ENCODE peak calls at places on chromosome 3, in nine cellular contexts. Q, U, D, H, S, V, X, I and R are unnamed samples.

GRCh38 chr3:157065201-157065600 is 94.7 kb downstream of the CCNL1 start:
- DNase-seq in X (no peak), H (no peak), U (no peak), S (no peak), D (no peak), V (no peak), I (no peak), Q (no peak), R (no peak)

GRCh38 chr3:64111083-64111482 is 87.8 kb upstream of the PSMD6 start:
- DNase-seq in D (no peak), U (no peak), H (no peak), X (no peak), V (no peak), I (no peak), Q (no peak), S (no peak), R (no peak)

GRCh38 chr3:110625126-110625798 is 446.4 kb upstream of the NECTIN3 start:
- DNase-seq in H (no peak), X (no peak), S (peak), D (peak), Q (peak), U (no peak), V (no peak), I (no peak), R (no peak)

GRCh38 chr3:39637807-39638206 is 170.3 kb downstream of the MOBP start:
- DNase-seq in H (no peak), V (no peak), X (peak), Q (peak), S (no peak), D (peak), I (peak), U (no peak), R (peak)

GRCh38 chr3:149243540-149243939 is 21.9 kb upstream of the CP start:
- DNase-seq in H (no peak), V (no peak), X (no peak), U (no peak), I (no peak), S (no peak), D (no peak), Q (no peak), R (no peak)

GRCh38 chr3:78941587-78941986 is 826.2 kb downstream of the ROBO1 start:
- DNase-seq in I (peak), X (peak), Q (peak), D (peak), H (no peak), U (no peak), S (no peak), V (no peak), R (no peak)

GRCh38 chr3:179266701-179267211 is 15.8 kb upstream of the KCNMB3 start:
- DNase-seq in S (no peak), I (no peak), V (no peak), Q (no peak), U (no peak), X (no peak), H (no peak), D (no peak), R (peak)

GRCh38 chr3:11622846-11623550 is 20.7 kb downstream of the VGLL4 start:
- DNase-seq in I (no peak), X (no peak), Q (no peak), D (no peak), H (no peak), U (no peak), V (no peak), S (no peak), R (no peak)

GRCh38 chr3:16011376-16011775 is 163.1 kb upstream of the GALNT15 start:
- DNase-seq in X (no peak), S (no peak), D (no peak), V (no peak), H (no peak), I (no peak), Q (no peak), U (no peak), R (no peak)

GRCh38 chr3:135966349-135966695 is 794 bp downstream of the PPP2R3A start:
- DNase-seq in Q (peak), V (no peak), D (peak), H (no peak), U (peak), I (peak), X (no peak), S (peak), R (no peak)

GRCh38 chr3:157029365-157029790 is 130.6 kb downstream of the CCNL1 start:
- DNase-seq in X (no peak), Q (no peak), H (no peak), D (no peak), U (no peak), S (no peak), V (no peak), I (no peak), R (peak)

GRCh38 chr3:124965413-124965812 is 30.9 kb upstream of the MUC13 start:
- DNase-seq in Q (peak), V (no peak), D (no peak), I (no peak), S (no peak), H (no peak), U (no peak), X (no peak), R (no peak)

GRCh38 chr3:98398513-98398912 is 8.0 kb downstream of the OR5K3 start:
- DNase-seq in Q (no peak), U (no peak), S (no peak), H (no peak), D (no peak), I (no peak), V (no peak), X (no peak), R (no peak)

GRCh38 chr3:137770066-137770805 is 6.1 kb downstream of the SOX14 start:
- DNase-seq in X (no peak), S (no peak), H (no peak), D (no peak), U (no peak), Q (no peak), V (no peak), I (no peak), R (no peak)

GRCh38 chr3:176663819-176664218 is 533.5 kb downstream of the TBL1XR1 start:
- DNase-seq in I (peak), V (no peak), S (peak), X (peak), Q (peak), U (no peak), D (peak), H (no peak), R (peak)

GRCh38 chr3:12722205-12722604 is 36.9 kb downstream of the TMEM40 start:
- DNase-seq in V (no peak), D (no peak), U (no peak), X (no peak), S (no peak), H (no peak), I (no peak), Q (no peak), R (no peak)

GRCh38 chr3:160454995-160455394 is 5.4 kb upstream of the TRIM59 start:
- DNase-seq in U (no peak), Q (no peak), H (no peak), I (no peak), X (no peak), S (no peak), V (no peak), D (no peak), R (no peak)

GRCh38 chr3:50289130-50289529 is 3.1 kb downstream of the IFRD2 start:
- DNase-seq in I (no peak), U (no peak), S (no peak), X (no peak), D (no peak), V (no peak), H (no peak), Q (no peak), R (no peak)

GRCh38 chr3:40167958-40168357 is 141.5 kb upstream of the EIF1B start:
- DNase-seq in D (no peak), X (no peak), H (no peak), I (no peak), S (no peak), U (no peak), Q (no peak), V (no peak), R (no peak)

GRCh38 chr3:138717348-138717747 is 108.8 kb downstream of the FAIM start:
- DNase-seq in V (no peak), Q (no peak), H (no peak), I (no peak), X (no peak), S (no peak), U (no peak), D (no peak), R (no peak)

GRCh38 chr3:24607281-24607680 is 112.6 kb upstream of the THRB start:
- DNase-seq in I (peak), S (no peak), U (no peak), V (no peak), H (no peak), X (no peak), Q (no peak), D (no peak), R (no peak)

GRCh38 chr3:78801923-78802587 is 965.7 kb downstream of the ROBO1 start:
- DNase-seq in Q (no peak), X (peak), U (no peak), I (peak), D (no peak), H (no peak), S (no peak), V (no peak), R (no peak)

GRCh38 chr3:179590669-179591068 is 13.8 kb downstream of the MRPL47 start:
- DNase-seq in I (no peak), H (no peak), X (no peak), V (no peak), Q (no peak), U (no peak), S (no peak), D (no peak), R (no peak)

GRCh38 chr3:126878664-126879063 is 104.3 kb upstream of the PLXNA1 start:
- DNase-seq in Q (no peak), H (no peak), S (no peak), U (no peak), X (no peak), I (no peak), V (no peak), D (no peak), R (no peak)

GRCh38 chr3:100103558-100104441 is 10.5 kb downstream of the FILIP1L start:
- DNase-seq in I (no peak), S (no peak), U (no peak), D (no peak), V (no peak), Q (no peak), X (no peak), H (no peak), R (peak)

GRCh38 chr3:23650371-23651140 is 155.2 kb upstream of the UBE2E1 start:
- DNase-seq in I (peak), S (no peak), H (no peak), V (no peak), D (no peak), X (peak), Q (peak), U (no peak), R (peak)

GRCh38 chr3:8702560-8702959 is 31.0 kb upstream of the CAV3 start:
- DNase-seq in D (no peak), X (no peak), S (no peak), I (no peak), V (no peak), Q (no peak), H (no peak), U (no peak), R (peak)

GRCh38 chr3:157042226-157042625 is 117.7 kb downstream of the CCNL1 start:
- DNase-seq in H (no peak), D (no peak), X (no peak), V (no peak), U (no peak), S (no peak), Q (no peak), I (no peak), R (no peak)

GRCh38 chr3:10330319-10330718 is 9.4 kb upstream of the SEC13 start:
- DNase-seq in D (no peak), S (no peak), H (no peak), I (no peak), X (no peak), Q (no peak), U (no peak), V (peak), R (no peak)

GRCh38 chr3:37861540-37862051 is at the start of gene CTDSPL:
- DNase-seq in V (peak), D (peak), H (peak), I (peak), U (no peak), X (peak), S (peak), Q (peak), R (peak)

GRCh38 chr3:124504332-124505059 is 225.8 kb upstream of the UMPS start:
- DNase-seq in V (no peak), U (no peak), X (peak), H (peak), S (no peak), Q (peak), I (no peak), D (no peak), R (no peak)

GRCh38 chr3:83738202-83738601 is 1220.6 kb upstream of the CADM2 start:
- DNase-seq in I (no peak), Q (no peak), V (no peak), U (no peak), X (peak), H (no peak), D (no peak), S (no peak), R (peak)

GRCh38 chr3:136142592-136142991 is 53.5 kb downstream of the MSL2 start:
- DNase-seq in I (peak), Q (peak), V (no peak), U (no peak), H (no peak), S (no peak), D (peak), X (peak), R (no peak)

GRCh38 chr3:123576119-123576518 is 8.7 kb downstream of the HACD2 start:
- DNase-seq in Q (peak), U (no peak), I (peak), D (no peak), H (no peak), S (no peak), X (no peak), V (no peak), R (peak)

DNA sequence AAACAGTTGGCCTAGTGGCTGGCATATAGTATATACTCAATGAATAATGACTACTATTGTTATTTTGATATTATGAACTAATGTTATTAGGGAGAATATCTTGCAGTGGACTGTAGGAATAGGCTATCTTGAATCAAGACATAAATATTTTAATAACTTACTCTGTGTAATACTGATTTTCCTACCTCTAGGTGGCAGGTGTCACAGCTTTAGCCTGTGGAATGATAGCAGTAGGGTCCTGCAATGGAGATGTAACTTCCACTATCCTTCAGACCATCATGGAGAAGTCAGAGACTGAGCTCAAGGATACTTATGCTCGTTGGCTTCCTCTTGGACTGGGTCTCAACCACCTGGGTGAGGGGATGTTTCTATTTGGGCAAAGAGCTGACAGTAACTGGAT is 6.5 kb downstream of the PSMD2 start:
- DNase-seq in D (no peak), X (peak), I (peak), U (no peak), H (no peak), V (no peak), S (no peak), Q (no peak), R (peak)
- TF ChIP-seq CTCF in D (peak), X (peak), I (peak), U (no peak), H (no peak), V (peak), S (peak), Q (peak), R (peak)

GRCh38 chr3:291028-291427 is 94.5 kb downstream of the CHL1 start:
- DNase-seq in H (no peak), U (no peak), D (no peak), S (no peak), Q (no peak), V (no peak), I (no peak), X (no peak), R (no peak)

GRCh38 chr3:294581-294980 is 98.0 kb downstream of the CHL1 start:
- DNase-seq in V (no peak), I (peak), H (no peak), S (no peak), U (no peak), D (no peak), X (peak), Q (no peak), R (no peak)

GRCh38 chr3:297585-297984 is 101.0 kb downstream of the CHL1 start:
- DNase-seq in D (no peak), U (no peak), H (no peak), V (no peak), S (no peak), Q (no peak), I (no peak), X (no peak), R (no peak)

GRCh38 chr3:292038-292437 is 95.5 kb downstream of the CHL1 start:
- DNase-seq in H (no peak), D (no peak), V (no peak), S (no peak), X (no peak), I (no peak), U (no peak), Q (no peak), R (no peak)

GRCh38 chr3:294096-294495 is 97.5 kb downstream of the CHL1 start:
- DNase-seq in X (peak), Q (no peak), S (no peak), V (no peak), H (no peak), D (no peak), U (no peak), I (peak), R (no peak)
- H3K4me3 ChIP-seq in X (no peak), Q (no peak), S (no peak), V (no peak), H (no peak), D (no peak), U (no peak), I (no peak), R (no peak)

DNA sequence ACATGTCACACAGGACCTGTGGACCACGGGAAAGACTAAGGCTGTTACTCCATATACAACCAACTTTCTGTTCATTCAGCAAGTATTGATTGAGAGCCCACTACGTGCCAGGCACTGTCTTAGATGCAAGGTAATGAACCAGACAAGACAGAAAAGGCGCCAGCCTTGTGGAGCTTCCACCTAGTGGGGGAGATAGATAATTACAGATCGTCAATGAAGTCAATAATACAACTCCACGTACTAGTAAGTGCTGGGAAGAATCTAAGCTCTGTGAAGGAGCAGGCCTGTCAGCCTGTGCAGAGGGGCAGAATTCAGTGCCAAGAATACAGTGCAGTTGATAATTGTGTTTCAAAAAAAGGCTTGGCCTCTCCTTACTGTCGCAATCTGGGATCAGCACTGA is 186.4 kb downstream of the FEZF2 start:
- DNase-seq in H (no peak), S (peak), Q (peak), U (no peak), I (peak), D (peak), V (no peak), X (peak), R (peak)
- TF ChIP-seq CTCF in H (peak), S (peak), Q (peak), U (no peak), I (peak), D (peak), V (peak), X (peak), R (peak)

GRCh38 chr3:45596290-45596791 is 1.8 kb downstream of the LIMD1 start:
- DNase-seq in X (no peak), V (no peak), U (no peak), S (no peak), D (no peak), Q (no peak), I (no peak), H (no peak), R (peak)
- H3K4me3 ChIP-seq in X (peak), V (peak), U (no peak), S (peak), D (no peak), Q (peak), I (no peak), H (peak), R (peak)

DNA sequence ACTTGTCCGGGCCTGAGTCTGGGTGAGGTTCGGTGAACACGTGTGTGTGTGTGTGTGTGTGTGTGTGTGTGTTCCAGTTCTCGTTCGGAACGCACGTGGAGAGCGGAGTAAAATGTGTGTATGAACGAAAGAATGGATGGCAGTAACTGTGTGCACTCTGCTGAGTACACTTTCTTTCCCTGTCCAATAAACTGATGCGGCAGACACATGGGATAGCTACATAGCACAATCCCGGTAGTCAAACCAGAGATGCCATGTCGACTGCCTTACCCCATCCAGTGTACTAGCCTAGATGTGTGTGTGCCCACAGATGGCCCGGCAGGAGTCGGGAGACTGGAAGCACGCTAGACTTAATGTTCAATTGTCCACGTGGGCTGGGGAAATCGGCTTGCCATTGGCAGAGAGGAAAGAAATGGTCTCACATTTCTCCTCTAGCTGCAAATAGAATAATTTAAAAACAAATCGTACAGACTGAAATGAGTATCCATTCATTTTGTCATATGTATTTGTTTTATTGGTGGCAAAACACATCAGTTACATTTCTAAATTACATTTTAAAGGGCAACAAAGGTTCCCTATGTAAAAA is 579 bp upstream of the GOLIM4 start:
- DNase-seq in V (no peak), I (peak), H (no peak), S (peak), X (peak), Q (peak), D (peak), U (peak), R (peak)
- TF ChIP-seq CTCF in V (no peak), I (no peak), H (no peak), S (no peak), X (no peak), Q (no peak), D (no peak), U (peak), R (no peak)

GRCh38 chr3:195893516-195893915 is 14.8 kb downstream of the TNK2 start:
- DNase-seq in H (no peak), Q (no peak), D (no peak), V (no peak), I (no peak), U (peak), S (no peak), X (no peak), R (no peak)
- H3K4me3 ChIP-seq in H (no peak), Q (no peak), D (no peak), V (no peak), I (no peak), U (peak), S (no peak), X (no peak), R (no peak)

GRCh38 chr3:55013145-55013544 is 85.3 kb upstream of the LRTM1 start:
- DNase-seq in S (no peak), I (no peak), X (no peak), U (no peak), Q (peak), V (no peak), H (no peak), D (peak), R (no peak)
- TF ChIP-seq CTCF in S (peak), I (no peak), X (no peak), U (no peak), Q (peak), V (no peak), H (no peak), D (peak), R (no peak)

DNA sequence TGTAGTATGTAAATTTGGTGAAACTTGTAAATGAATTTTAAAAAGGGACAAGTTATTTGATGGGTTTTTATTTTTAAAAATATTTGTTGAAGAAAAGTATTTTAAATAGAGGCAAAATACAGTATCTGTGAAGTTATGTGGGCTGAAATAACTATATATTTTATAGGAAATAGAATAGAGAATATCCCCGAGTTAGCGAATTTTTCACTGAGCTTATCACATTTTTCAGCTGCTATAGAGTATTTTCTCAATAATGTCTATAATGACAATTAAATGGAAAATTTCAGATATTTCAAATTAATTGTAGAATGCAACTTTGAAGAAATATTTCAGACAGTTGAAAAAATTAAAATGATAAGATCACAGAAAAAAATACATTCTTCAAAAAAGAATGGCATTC is 166.4 kb upstream of the TP63 start:
- DNase-seq in U (no peak), Q (no peak), D (no peak), S (no peak), V (no peak), I (no peak), H (no peak), X (no peak), R (no peak)
- H3K4me3 ChIP-seq in U (no peak), Q (no peak), D (no peak), S (no peak), V (no peak), I (no peak), H (no peak), X (no peak), R (no peak)